ENCODE peak calls at places on chromosomes 11 and 22, in eight cellular contexts. J is activated T-helper 1 cell treated with anti-CD3 and anti-CD28 coated beads, Interleukin-2, amount 50 U/mL, for 16 hours; V is NCI-H1092 treated with DMSO at 0.1 percent for 48 hours; T is HT1080; Z is stimulated activated CD8-positive, alpha-beta memory T cell treated with anti-CD3 and anti-CD28 coated beads, Interleukin-15, amount 100 ng/mL, for 24 hours; Q is epithelial cell of prostate; I is NCI-H748 treated with DMSO at 0.1 percent for 48 hours; A is astrocyte of the spinal cord. M is an unnamed sample.
A peak's percentile ranks its signal among the peaks of the same experiment; 100 is the strongest.

GRCh38 chr11:66568124-66568916 is at the start of gene CTSF:
- DNase-seq in I (peak; percentile 50), V (peak; percentile 86), J (peak; percentile 60), A (peak; percentile 72), Z (peak; percentile 53), T (peak; percentile 69), Q (peak; percentile 22), M (peak; percentile 82)

GRCh38 chr22:38431266-38432010 is 23.6 kb downstream of the KCNJ4 start:
- DNase-seq in Z (no peak), J (no peak), A (no peak), I (no peak), V (no peak), Q (no peak), T (no peak), M (no peak)

GRCh38 chr11:118744001-118744400 is 47.0 kb downstream of the DDX6 start:
- DNase-seq in J (no peak), Z (no peak), I (no peak), A (no peak), Q (no peak), V (no peak), T (no peak), M (no peak)

GRCh38 chr11:74185695-74186094 is 14.6 kb downstream of the PPME1 start:
- DNase-seq in T (peak; percentile 48), Z (no peak), Q (no peak), J (no peak), A (peak; percentile 37), I (no peak), V (no peak), M (no peak)

GRCh38 chr22:43826142-43827093 is 14.3 kb upstream of the EFCAB6 start:
- DNase-seq in T (peak; percentile 79), A (peak; percentile 86), Z (no peak), J (no peak), V (no peak), Q (peak; percentile 27), I (no peak), M (peak; percentile 56)

GRCh38 chr11:3747704-3748103 is 49.6 kb downstream of the NUP98 start:
- DNase-seq in Z (no peak), A (peak; percentile 46), I (no peak), T (peak; percentile 56), V (no peak), J (no peak), Q (peak; percentile 81), M (peak; percentile 34)

GRCh38 chr11:78961938-78962701 is 387.5 kb upstream of the NARS2 start:
- DNase-seq in I (peak; percentile 71), Q (no peak), J (no peak), Z (no peak), V (peak; percentile 88), T (no peak), A (peak; percentile 71), M (no peak)

GRCh38 chr11:126748097-126748756 is 252.3 kb downstream of the KIRREL3 start:
- DNase-seq in J (no peak), V (no peak), A (peak; percentile 8), Z (no peak), Q (no peak), T (no peak), I (peak; percentile 79), M (no peak)

GRCh38 chr11:43934359-43935130 is 7.9 kb upstream of the C11orf96 start:
- DNase-seq in T (no peak), Z (no peak), I (no peak), V (no peak), Q (no peak), J (no peak), A (no peak), M (no peak)

GRCh38 chr11:67195971-67196418 is 70.3 kb upstream of the GRK2 start:
- DNase-seq in I (no peak), T (no peak), Q (no peak), V (no peak), A (peak; percentile 61), J (no peak), Z (no peak), M (peak; percentile 77)

GRCh38 chr11:2421996-2422395 is 21.4 kb downstream of the TSSC4 start:
- DNase-seq in A (no peak), Q (no peak), Z (no peak), J (no peak), T (no peak), V (no peak), I (no peak), M (no peak)

GRCh38 chr11:114209343-114209742 is 86.9 kb upstream of the NNMT start:
- DNase-seq in Q (no peak), I (no peak), Z (no peak), T (no peak), J (no peak), V (no peak), A (no peak), M (no peak)

GRCh38 chr11:76787911-76788596 is 4.9 kb downstream of the TSKU start:
- DNase-seq in T (no peak), J (no peak), I (no peak), V (no peak), Z (no peak), A (peak; percentile 48), Q (no peak), M (peak; percentile 77)

GRCh38 chr11:112408551-112408950 is 147.9 kb upstream of the PLET1 start:
- DNase-seq in Q (no peak), J (no peak), V (no peak), T (no peak), Z (no peak), I (no peak), A (no peak), M (no peak)

GRCh38 chr22:23054531-23055257 is 15.6 kb upstream of the GNAZ start:
- DNase-seq in T (no peak), Q (no peak), Z (no peak), A (no peak), V (no peak), J (no peak), I (no peak), M (no peak)

GRCh38 chr22:36101756-36102155 is 58.8 kb downstream of the APOL3 start:
- DNase-seq in V (no peak), Z (no peak), J (no peak), I (no peak), A (no peak), T (no peak), Q (no peak), M (no peak)

GRCh38 chr11:63919267-63920125 is 2.5 kb upstream of the RCOR2 start:
- DNase-seq in Q (no peak), V (no peak), J (no peak), T (no peak), Z (no peak), A (peak; percentile 37), I (no peak), M (no peak)

GRCh38 chr11:92226331-92227232 is 2.0 kb downstream of the FAT3 start:
- DNase-seq in J (no peak), T (no peak), A (no peak), Q (no peak), Z (no peak), I (no peak), V (peak; percentile 46), M (no peak)

GRCh38 chr22:26086359-26086758 is 82.9 kb upstream of the SEZ6L start:
- DNase-seq in V (peak; percentile 66), Z (no peak), J (no peak), T (no peak), Q (no peak), A (no peak), I (peak; percentile 32), M (no peak)

GRCh38 chr11:88117281-88117858 is 57.9 kb downstream of the RAB38 start:
- DNase-seq in J (no peak), V (no peak), I (no peak), A (no peak), Q (no peak), Z (no peak), T (no peak), M (no peak)

GRCh38 chr11:119729581-119730346 is 764 bp upstream of the NECTIN1 start:
- DNase-seq in J (no peak), A (no peak), V (no peak), T (peak; percentile 33), I (no peak), Z (no peak), Q (no peak), M (peak; percentile 91)

GRCh38 chr11:128582496-128583366 is 4.6 kb downstream of the ETS1 start:
- DNase-seq in A (peak; percentile 95), Z (no peak), I (no peak), V (no peak), Q (peak; percentile 73), T (peak; percentile 90), J (no peak), M (peak; percentile 92)

GRCh38 chr11:77113382-77114088 is 10.9 kb downstream of the OMP start:
- DNase-seq in I (no peak), Z (no peak), V (peak; percentile 63), T (peak; percentile 11), J (no peak), Q (no peak), A (peak; percentile 45), M (peak; percentile 45)

GRCh38 chr11:47330002-47330911 is 22.2 kb downstream of the MYBPC3 start:
- DNase-seq in Z (no peak), Q (no peak), I (no peak), A (peak; percentile 8), J (no peak), T (peak; percentile 32), V (no peak), M (no peak)

GRCh38 chr22:27473533-27473932 is 328.0 kb downstream of the MN1 start:
- DNase-seq in Q (peak; percentile 92), A (no peak), J (no peak), I (no peak), T (no peak), V (no peak), Z (no peak), M (no peak)

GRCh38 chr22:45087802-45088201 is 75.9 kb upstream of the NUP50 start:
- DNase-seq in J (no peak), Z (no peak), I (no peak), T (no peak), A (no peak), V (no peak), Q (no peak), M (no peak)

GRCh38 chr22:29780781-29781676 is 13.9 kb downstream of the UQCR10 start:
- DNase-seq in I (no peak), T (peak; percentile 89), A (peak; percentile 84), V (no peak), Z (no peak), J (no peak), Q (no peak), M (peak; percentile 80)

GRCh38 chr22:18048441-18048898 is 24.1 kb upstream of the MICAL3 start:
- DNase-seq in V (no peak), T (no peak), I (no peak), Q (no peak), A (no peak), Z (no peak), J (no peak), M (peak; percentile 92)

GRCh38 chr11:65340226-65340625 is 6.6 kb downstream of the DPF2 start:
- DNase-seq in Z (no peak), Q (no peak), A (no peak), J (no peak), T (no peak), I (no peak), V (no peak), M (no peak)

GRCh38 chr11:126148317-126148716 is 63.1 kb downstream of the RPUSD4 start:
- DNase-seq in Z (no peak), T (no peak), V (no peak), A (no peak), Q (no peak), J (no peak), I (no peak), M (no peak)

M was measured in RPMI7951.